ENCODE peak calls at places on chromosomes 12 and 14, in four cellular contexts. I is MCF 10A; Z is activated CD4-positive, alpha-beta T cell treated with anti-CD3 and anti-CD28 coated beads for 1 hour; O is fibroblast of lung. W is an unnamed sample.

GRCh38 chr14:102965282-102965681 is 42.8 kb downstream of the AMN start:
- DNase-seq in I (peak), Z (no peak), O (no peak), W (no peak)

GRCh38 chr14:105899071-105899641 is 372.8 kb downstream of the TMEM121 start:
- DNase-seq in I (no peak), Z (no peak), O (no peak), W (no peak)

GRCh38 chr14:54577977-54578376 is 11.0 kb downstream of the SAMD4A start:
- DNase-seq in I (no peak), Z (no peak), O (peak), W (no peak)

GRCh38 chr14:63467440-63468072 is 75.6 kb downstream of the PPP2R5E start:
- DNase-seq in I (no peak), Z (no peak), O (no peak), W (no peak)

GRCh38 chr14:96091941-96092411 is 52.8 kb downstream of the C14orf132 start:
- DNase-seq in I (no peak), Z (no peak), O (no peak), W (no peak)

GRCh38 chr14:20801726-20802125 is 918 bp downstream of the RNASE1 start:
- DNase-seq in I (peak), Z (no peak), O (no peak), W (peak)

GRCh38 chr14:64938972-64939816 is 3.4 kb downstream of the GPX2 start:
- DNase-seq in I (no peak), Z (no peak), O (no peak), W (no peak)

GRCh38 chr12:77830502-77830901 is at the start of gene NAV3:
- DNase-seq in I (peak), Z (no peak), O (peak), W (no peak)

GRCh38 chr14:79111963-79112362 is 941.8 kb downstream of the NRXN3 start:
- DNase-seq in I (no peak), Z (no peak), O (no peak), W (no peak)

GRCh38 chr12:115872212-115872611 is 405.3 kb downstream of the MED13L start:
- DNase-seq in I (no peak), Z (no peak), O (no peak), W (no peak)

GRCh38 chr14:74852922-74853530 is 22.9 kb downstream of the PROX2 start:
- DNase-seq in I (no peak), Z (no peak), O (peak), W (no peak)

GRCh38 chr12:12399906-12400305 is 43.0 kb downstream of the BORCS5 start:
- DNase-seq in I (no peak), Z (no peak), O (no peak), W (no peak)

GRCh38 chr12:48978291-48978740 is at the start of gene WNT1:
- DNase-seq in I (no peak), Z (no peak), O (no peak), W (no peak)

GRCh38 chr14:100221419-100222218 is 17.3 kb upstream of the YY1 start:
- DNase-seq in I (peak), Z (peak), O (peak), W (no peak)

GRCh38 chr12:113006641-113007040 is 28.3 kb downstream of the OAS2 start:
- DNase-seq in I (no peak), Z (no peak), O (no peak), W (no peak)

GRCh38 chr12:15152456-15152855 is 68.8 kb downstream of the RERG start:
- DNase-seq in I (peak), Z (no peak), O (peak), W (no peak)

GRCh38 chr14:101875726-101876268 is 88.6 kb upstream of the DYNC1H1 start:
- DNase-seq in I (no peak), Z (no peak), O (no peak), W (no peak)

GRCh38 chr14:82313889-82314288 is 780.2 kb upstream of the SEL1L start:
- DNase-seq in I (peak), Z (no peak), O (no peak), W (no peak)

GRCh38 chr12:69578283-69578682 is 7.0 kb upstream of the CCT2 start:
- DNase-seq in I (no peak), Z (no peak), O (no peak), W (no peak)

GRCh38 chr12:66013224-66013623 is 117.3 kb downstream of the LLPH start:
- DNase-seq in I (no peak), Z (no peak), O (no peak), W (no peak)

GRCh38 chr12:76633415-76633814 is 73.8 kb upstream of the OSBPL8 start:
- DNase-seq in I (no peak), Z (no peak), O (no peak), W (no peak)

GRCh38 chr12:51517800-51518199 is 73.2 kb upstream of the SCN8A start:
- DNase-seq in I (no peak), Z (no peak), O (no peak), W (no peak)

GRCh38 chr12:114848661-114849060 is 164.7 kb upstream of the TBX3 start:
- DNase-seq in I (peak), Z (no peak), O (peak), W (no peak)

GRCh38 chr12:62438098-62438692 is 28.4 kb upstream of the MON2 start:
- DNase-seq in I (peak), Z (no peak), O (peak), W (peak)

GRCh38 chr14:76872796-76873432 is 46.7 kb downstream of the LRRC74A start:
- DNase-seq in I (peak), Z (peak), O (peak), W (no peak)

W was measured in posterior cingulate gyrus.